ENCODE peak calls at places on chromosomes 11 and 22, in ten cellular contexts. R, K, A, S, Y, U, L, B, V and E are unnamed samples.

GRCh38 chr11:12725863-12726666 is 51.8 kb downstream of the TEAD1 start:
- DNase-seq in R (peak; percentile 61), K (no peak), A (no peak), S (no peak), Y (no peak), U (no peak), L (no peak), B (no peak), V (no peak), E (no peak)

GRCh38 chr11:104691129-104691528 is 207.1 kb downstream of the CASP12 start:
- DNase-seq in R (no peak), K (no peak), A (no peak), S (no peak), Y (no peak), U (no peak), L (no peak), B (no peak), V (no peak), E (no peak)

GRCh38 chr11:102385053-102385976 is 38.3 kb downstream of the BIRC2 start:
- DNase-seq in R (no peak), K (no peak), A (no peak), S (no peak), Y (no peak), U (no peak), L (no peak), B (no peak), V (no peak), E (no peak)

GRCh38 chr11:85431319-85431718 is 195.8 kb downstream of the DLG2 start:
- DNase-seq in R (no peak), K (no peak), A (no peak), S (no peak), Y (no peak), U (no peak), L (no peak), B (no peak), V (no peak), E (no peak)

GRCh38 chr11:61142424-61142823 is 18.8 kb downstream of the VPS37C start:
- DNase-seq in R (no peak), K (no peak), A (no peak), S (no peak), Y (no peak), U (no peak), L (no peak), B (no peak), V (no peak), E (no peak)

GRCh38 chr11:2798951-2799761 is 86.4 kb downstream of the CDKN1C start:
- DNase-seq in R (peak; percentile 22), K (peak; percentile 21), A (no peak), S (no peak), Y (no peak), U (peak; percentile 6), L (peak; percentile 54), B (peak; percentile 15), V (no peak), E (no peak)

GRCh38 chr22:32850157-32850556 is 48.7 kb downstream of the TIMP3 start:
- DNase-seq in R (no peak), K (no peak), A (no peak), S (no peak), Y (no peak), U (no peak), L (no peak), B (no peak), V (no peak), E (no peak)

GRCh38 chr11:47589103-47589502 is 2.6 kb downstream of the FAM180B start:
- DNase-seq in R (no peak), K (no peak), A (no peak), S (no peak), Y (no peak), U (no peak), L (no peak), B (no peak), V (no peak), E (no peak)